ENCODE peak calls at places on chromosome 15, in six cellular contexts. P, Y, R, X, F and W are unnamed samples.

GRCh38 chr15:59434481-59434880 is 3.5 kb upstream of the FAM81A start:
- DNase-seq in R (no peak), P (no peak), X (no peak), F (no peak), Y (no peak), W (no peak)

GRCh38 chr15:52783191-52783829 is 6.8 kb downstream of the ONECUT1 start:
- DNase-seq in X (peak), Y (no peak), P (no peak), R (no peak), F (no peak), W (no peak)

GRCh38 chr15:69565066-69565465 is 112.4 kb downstream of the RPLP1 start:
- DNase-seq in Y (no peak), X (no peak), R (no peak), F (no peak), P (no peak), W (peak)

GRCh38 chr15:99518191-99518590 is 47.6 kb upstream of the MEF2A start:
- DNase-seq in P (no peak), X (no peak), Y (no peak), F (no peak), R (no peak), W (no peak)

GRCh38 chr15:29097168-29097567 is 172.5 kb downstream of the NSMCE3 start:
- DNase-seq in F (no peak), R (no peak), X (no peak), P (no peak), Y (no peak), W (no peak)

GRCh38 chr15:63986185-63986680 is 60.1 kb downstream of the DAPK2 start:
- DNase-seq in Y (no peak), R (no peak), F (no peak), X (no peak), P (no peak), W (no peak)

GRCh38 chr15:59296181-59296617 is 76.5 kb downstream of the MYO1E start:
- DNase-seq in X (peak), P (peak), Y (no peak), R (no peak), F (no peak), W (peak)

GRCh38 chr15:49627407-49627877 is 6.6 kb downstream of the DTWD1 start:
- DNase-seq in P (peak), R (no peak), Y (no peak), F (no peak), X (peak), W (peak)

GRCh38 chr15:91572110-91572509 is 281.4 kb upstream of the SLCO3A1 start:
- DNase-seq in R (no peak), F (no peak), Y (no peak), X (peak), P (peak), W (peak)

GRCh38 chr15:67781907-67782559 is 43.3 kb upstream of the SKOR1 start:
- DNase-seq in F (no peak), X (no peak), P (no peak), Y (no peak), R (no peak), W (no peak)

GRCh38 chr15:25171856-25172687 is 217.3 kb downstream of the SNRPN start:
- DNase-seq in R (no peak), Y (no peak), F (no peak), X (no peak), P (no peak), W (no peak)

GRCh38 chr15:72397780-72398179 is 325 bp upstream of the TMEM202 start:
- DNase-seq in F (no peak), P (no peak), X (no peak), Y (no peak), R (no peak), W (no peak)

GRCh38 chr15:83284563-83285283 is at the start of gene BNC1:
- DNase-seq in X (peak), R (no peak), P (no peak), F (no peak), Y (no peak), W (peak)

GRCh38 chr15:68650901-68651709 is 72.3 kb downstream of the CORO2B start:
- DNase-seq in F (no peak), R (peak), X (peak), P (no peak), Y (no peak), W (peak)

GRCh38 chr15:98537516-98538060 is 110.8 kb upstream of the IGF1R start:
- DNase-seq in F (no peak), P (no peak), Y (peak), X (no peak), R (no peak), W (peak)

GRCh38 chr15:44606740-44607139 is 56.7 kb downstream of the SPG11 start:
- DNase-seq in R (no peak), Y (no peak), X (no peak), F (no peak), P (no peak), W (no peak)

GRCh38 chr15:66944121-66944520 is 121.3 kb upstream of the SMAD3 start:
- DNase-seq in P (no peak), R (no peak), F (no peak), X (no peak), Y (no peak), W (no peak)

GRCh38 chr15:68820205-68820588 is 498 bp downstream of the ANP32A start:
- DNase-seq in P (peak), Y (peak), X (no peak), F (no peak), R (peak), W (peak)

GRCh38 chr15:92801412-92801773 is 98.7 kb upstream of the CHD2 start:
- DNase-seq in Y (no peak), R (no peak), F (no peak), P (peak), X (peak), W (peak)

GRCh38 chr15:57921371-57921770 is 144.1 kb downstream of the ALDH1A2 start:
- DNase-seq in F (peak), R (no peak), X (peak), P (peak), Y (no peak), W (peak)

GRCh38 chr15:65132841-65133549 is 613 bp downstream of the PDCD7 start:
- DNase-seq in P (peak), X (peak), R (no peak), F (no peak), Y (peak), W (peak)

GRCh38 chr15:68550004-68550403 is 28.8 kb upstream of the CORO2B start:
- DNase-seq in R (no peak), X (no peak), Y (no peak), F (no peak), P (no peak), W (no peak)

GRCh38 chr15:65998486-65998885 is 129.2 kb downstream of the RAB11A start:
- DNase-seq in X (no peak), P (no peak), Y (no peak), R (no peak), F (no peak), W (no peak)

GRCh38 chr15:57924536-57924935 is 141.0 kb downstream of the ALDH1A2 start:
- DNase-seq in R (no peak), Y (no peak), F (no peak), X (no peak), P (no peak), W (no peak)

GRCh38 chr15:32877620-32878019 is 159.8 kb downstream of the GREM1 start:
- DNase-seq in X (no peak), R (no peak), P (no peak), F (no peak), Y (no peak), W (peak)

GRCh38 chr15:52257734-52258062 is 37.9 kb downstream of the MYO5C start:
- DNase-seq in P (peak), F (no peak), X (peak), Y (no peak), R (no peak), W (peak)

GRCh38 chr15:92166751-92167412 is 226.8 kb upstream of the ST8SIA2 start:
- DNase-seq in F (no peak), Y (no peak), P (no peak), X (no peak), R (no peak), W (peak)

GRCh38 chr15:99542828-99543227 is 23.0 kb upstream of the MEF2A start:
- DNase-seq in X (peak), Y (no peak), F (no peak), R (no peak), P (no peak), W (peak)

GRCh38 chr15:42672444-42672843 is 64.5 kb downstream of the CDAN1 start:
- DNase-seq in P (no peak), R (no peak), Y (no peak), F (no peak), X (no peak), W (no peak)

GRCh38 chr15:96428742-96429141 is 98.2 kb downstream of the NR2F2 start:
- DNase-seq in P (peak), R (no peak), X (peak), Y (no peak), F (peak), W (peak)

DNA sequence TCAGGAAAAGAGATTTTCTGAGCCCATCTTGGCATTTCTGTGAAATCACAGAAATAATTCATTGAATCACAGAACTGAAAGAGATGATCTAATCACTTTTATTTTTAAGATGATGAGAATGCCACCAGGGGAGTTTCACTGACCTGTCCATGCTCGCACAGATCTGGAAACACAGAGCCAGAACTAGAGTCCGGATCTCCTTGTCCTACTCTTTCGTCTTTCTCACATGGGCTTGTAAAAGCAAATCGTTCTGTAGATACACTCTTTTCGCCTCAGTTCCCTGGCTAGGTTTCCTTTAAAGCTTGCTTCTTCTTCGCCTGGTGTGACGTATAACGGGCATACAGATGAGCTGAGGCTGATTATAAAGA is 122.5 kb upstream of the SPRED1 start:
- DNase-seq in R (no peak), Y (no peak), X (peak), P (no peak), F (no peak), W (peak)
- H3K4me3 ChIP-seq in R (no peak), Y (no peak), X (peak), P (peak), F (no peak), W (no peak)

GRCh38 chr15:39976291-39977274 is 42.7 kb downstream of the EIF2AK4 start:
- DNase-seq in Y (peak), X (peak), R (no peak), F (peak), P (peak), W (peak)
- H3K4me3 ChIP-seq in Y (peak), X (peak), R (no peak), F (peak), P (peak), W (peak)

DNA sequence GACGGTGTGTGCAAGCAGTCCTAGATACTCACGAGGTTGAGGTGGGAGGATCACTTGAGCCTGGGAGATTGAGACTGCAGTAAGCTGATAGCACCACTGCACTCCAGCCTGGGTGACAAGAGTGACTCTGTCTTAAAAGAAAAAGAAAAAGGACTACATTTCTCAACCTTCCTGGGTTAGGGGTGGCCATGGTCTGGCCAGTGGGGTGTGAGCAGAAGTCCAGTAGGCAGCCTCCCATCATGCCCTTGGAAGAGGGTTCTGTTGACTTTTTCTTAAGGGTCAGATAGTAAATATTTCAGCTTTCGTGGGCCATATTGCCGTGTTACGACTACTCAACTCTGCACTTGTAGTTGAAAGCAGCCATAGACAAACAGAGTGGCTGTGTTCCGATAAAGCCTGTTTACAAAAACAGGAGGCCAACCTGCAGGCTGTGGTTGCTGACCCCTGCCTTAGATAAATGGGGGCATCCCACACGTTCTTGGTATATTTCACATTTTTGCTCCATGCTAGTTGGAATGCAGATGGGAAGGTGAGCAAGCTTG is 31.0 kb upstream of the PDE8A start:
- DNase-seq in P (no peak), R (no peak), F (no peak), Y (no peak), X (no peak), W (no peak)
- H3K4me3 ChIP-seq in P (no peak), R (no peak), F (no peak), Y (no peak), X (no peak), W (no peak)

GRCh38 chr15:40923551-40923950 is 5.6 kb upstream of the DLL4 start:
- DNase-seq in P (no peak), X (no peak), R (no peak), Y (no peak), F (no peak), W (no peak)

GRCh38 chr15:40927497-40928346 is 1.4 kb upstream of the DLL4 start:
- DNase-seq in F (no peak), R (no peak), Y (no peak), P (no peak), X (no peak), W (no peak)

GRCh38 chr15:40926659-40927496 is 2.3 kb upstream of the DLL4 start:
- DNase-seq in Y (no peak), R (no peak), F (no peak), P (no peak), X (no peak), W (no peak)

GRCh38 chr15:40925863-40926658 is 3.1 kb upstream of the DLL4 start:
- DNase-seq in P (no peak), F (no peak), Y (no peak), R (no peak), X (no peak), W (peak)

GRCh38 chr15:40925495-40925862 is 3.7 kb upstream of the DLL4 start:
- DNase-seq in X (no peak), P (no peak), Y (no peak), F (no peak), R (no peak), W (no peak)
- H3K4me3 ChIP-seq in X (no peak), P (no peak), Y (no peak), F (no peak), R (no peak), W (no peak)

DNA sequence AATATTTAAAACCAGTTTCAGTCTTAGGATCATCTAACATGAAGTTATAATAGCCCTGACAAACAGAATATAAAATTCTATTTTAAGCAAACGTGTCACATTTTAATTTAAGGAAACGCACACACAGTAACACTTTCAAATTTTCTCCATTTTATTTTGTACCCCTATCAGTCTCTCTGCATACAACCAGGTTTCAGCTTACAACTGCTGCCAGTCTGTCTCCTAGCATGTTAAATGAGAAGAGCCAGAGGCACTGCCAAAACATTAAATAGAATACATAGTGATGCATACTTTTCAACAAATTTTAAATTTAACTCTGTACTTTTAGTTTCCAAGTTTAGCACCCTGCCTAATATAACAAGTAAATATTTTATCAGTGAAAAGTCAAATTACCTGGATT is 60.8 kb downstream of the UACA start:
- DNase-seq in Y (no peak), X (no peak), F (no peak), R (no peak), P (no peak), W (no peak)
- H3K4me3 ChIP-seq in Y (no peak), X (no peak), F (no peak), R (no peak), P (peak), W (no peak)

GRCh38 chr15:89777073-89777820 is 1.1 kb downstream of the MESP2 start:
- DNase-seq in F (no peak), X (no peak), Y (no peak), R (no peak), P (no peak), W (no peak)
- H3K4me3 ChIP-seq in F (no peak), X (no peak), Y (peak), R (no peak), P (no peak), W (no peak)

GRCh38 chr15:74786659-74787165 is 4.8 kb downstream of the CSK start:
- DNase-seq in P (no peak), Y (no peak), R (no peak), F (no peak), X (no peak), W (no peak)
- H3K4me3 ChIP-seq in P (no peak), Y (no peak), R (peak), F (no peak), X (no peak), W (no peak)

DNA sequence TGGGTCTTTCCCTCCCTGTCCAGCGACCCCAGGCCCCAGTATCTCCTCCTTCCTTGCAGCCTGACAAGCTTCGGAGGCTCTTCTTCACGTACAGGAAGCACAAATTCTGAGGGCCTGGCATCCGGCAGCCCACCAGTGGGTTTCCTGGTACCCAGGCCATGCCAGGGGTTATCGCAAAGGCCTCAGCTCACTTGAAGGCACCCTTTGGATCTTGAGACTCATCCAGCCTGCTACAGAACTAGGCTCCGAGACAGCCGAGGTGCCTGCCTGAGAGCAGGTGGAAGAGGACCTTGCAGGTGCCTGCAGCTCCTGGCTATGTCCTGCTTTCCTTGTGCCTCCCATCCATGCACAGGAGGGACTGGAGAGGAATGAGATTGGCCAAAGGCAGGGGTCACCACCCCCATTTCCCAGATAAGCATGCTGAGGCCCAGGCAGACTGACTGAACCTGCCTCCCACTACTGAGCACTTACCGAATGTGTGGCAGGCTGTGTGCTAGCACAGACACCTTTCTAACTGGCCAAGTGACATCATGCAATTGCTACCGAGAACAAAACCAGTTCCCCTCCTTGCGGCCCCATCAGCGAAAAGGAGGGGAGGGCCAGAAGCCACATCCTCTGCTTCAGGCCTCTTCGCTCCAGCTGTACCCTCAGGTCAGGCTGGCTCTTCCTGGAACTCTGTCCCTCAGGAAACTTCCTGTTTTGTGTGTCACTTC is 11.2 kb downstream of the SH2D7 start:
- DNase-seq in R (peak), X (no peak), Y (no peak), P (no peak), F (no peak), W (no peak)
- H3K4me3 ChIP-seq in R (no peak), X (no peak), Y (no peak), P (no peak), F (no peak), W (no peak)

GRCh38 chr15:95119041-95119440 is 887.7 kb downstream of the MCTP2 start:
- DNase-seq in R (no peak), Y (no peak), P (no peak), X (peak), F (no peak), W (peak)
- H3K4me3 ChIP-seq in R (no peak), Y (no peak), P (no peak), X (no peak), F (no peak), W (no peak)

DNA sequence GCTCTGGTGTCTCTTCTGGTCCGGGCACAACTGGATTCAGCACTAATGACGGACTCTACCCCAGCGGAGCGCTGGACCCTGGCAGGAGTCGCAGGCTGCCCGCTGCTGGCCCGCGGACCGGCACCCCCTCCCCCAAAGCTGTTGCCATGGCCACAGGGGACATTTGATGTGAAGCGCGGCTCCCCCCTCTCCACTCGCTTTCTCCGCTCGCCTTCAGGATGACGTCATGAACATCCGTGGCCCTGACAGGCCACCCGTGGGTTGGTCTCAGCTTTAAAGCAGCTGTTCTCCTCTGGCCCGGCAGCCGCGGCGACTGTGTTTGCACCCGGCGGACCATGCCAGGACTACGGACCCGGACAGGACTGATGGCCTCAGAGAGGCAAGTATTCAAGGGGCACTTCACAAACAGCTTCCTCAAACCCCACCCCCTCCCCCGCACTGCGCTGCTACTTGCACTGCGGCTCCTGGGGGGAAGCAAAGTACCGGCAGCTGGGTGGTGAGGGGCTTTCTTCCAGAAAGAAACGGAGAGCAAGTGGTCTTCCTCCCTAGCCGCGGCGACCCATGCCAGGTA is 16.7 kb upstream of the AEN start:
- DNase-seq in F (no peak), P (no peak), Y (no peak), X (no peak), R (no peak), W (no peak)
- H3K4me3 ChIP-seq in F (no peak), P (no peak), Y (no peak), X (no peak), R (no peak), W (no peak)